ENCODE peak calls at places on chromosomes 2 and 18, in four cellular contexts. I, C, A and H are unnamed samples.

GRCh38 chr18:31741096-31741735 is 19.5 kb downstream of the SLC25A52 start:
- DNase-seq in C (peak), A (no peak), I (peak), H (no peak)

GRCh38 chr2:43832457-43832856 is 6.2 kb downstream of the ABCG5 start:
- DNase-seq in I (peak), A (no peak), C (peak), H (no peak)

GRCh38 chr2:196925445-196925767 is 1.1 kb downstream of the PGAP1 start:
- DNase-seq in C (peak), I (peak), A (no peak), H (no peak)

GRCh38 chr2:152336854-152337510 is 2.0 kb downstream of the FMNL2 start:
- DNase-seq in C (peak), A (no peak), I (peak), H (no peak)

GRCh38 chr2:10343191-10343590 is 40.5 kb downstream of the HPCAL1 start:
- DNase-seq in I (no peak), C (no peak), A (no peak), H (no peak)

GRCh38 chr2:124264496-124265160 is 239.5 kb downstream of the CNTNAP5 start:
- DNase-seq in A (no peak), C (no peak), I (peak), H (no peak)

GRCh38 chr2:212611026-212611425 is 72.4 kb upstream of the ERBB4 start:
- DNase-seq in C (no peak), A (no peak), I (no peak), H (no peak)

GRCh38 chr2:227186751-227187150 is 22.3 kb downstream of the COL4A3 start:
- DNase-seq in C (peak), A (no peak), I (no peak), H (no peak)

GRCh38 chr2:69773201-69773600 is 31.3 kb downstream of the ANXA4 start:
- DNase-seq in I (peak), C (peak), A (no peak), H (no peak)

GRCh38 chr2:238868067-238868524 is 20.2 kb downstream of the TWIST2 start:
- DNase-seq in A (no peak), C (peak), I (peak), H (no peak)

GRCh38 chr2:196718796-196719564 is 79.5 kb downstream of the CCDC150 start:
- DNase-seq in C (peak), A (no peak), I (peak), H (peak)

GRCh38 chr2:160289803-160290202 is 89.7 kb upstream of the ITGB6 start:
- DNase-seq in A (no peak), C (peak), I (no peak), H (no peak)

GRCh38 chr2:176272870-176273269 is 3.6 kb downstream of the MTX2 start:
- DNase-seq in I (no peak), A (no peak), C (no peak), H (no peak)

GRCh38 chr18:79943608-79944125 is 7.8 kb downstream of the SLC66A2 start:
- DNase-seq in I (no peak), C (no peak), A (peak), H (no peak)

GRCh38 chr2:74199275-74199701 is 873 bp downstream of the MTHFD2 start:
- DNase-seq in A (no peak), I (no peak), C (no peak), H (no peak)

GRCh38 chr2:74199871-74200305 is 1.5 kb downstream of the MTHFD2 start:
- DNase-seq in C (peak), A (no peak), I (no peak), H (no peak)

GRCh38 chr2:74197049-74197448 is 1.4 kb upstream of the MTHFD2 start:
- DNase-seq in A (no peak), C (no peak), I (no peak), H (no peak)

GRCh38 chr2:74197983-74198460 is 393 bp upstream of the MTHFD2 start:
- DNase-seq in C (no peak), A (no peak), I (peak), H (no peak)

DNA sequence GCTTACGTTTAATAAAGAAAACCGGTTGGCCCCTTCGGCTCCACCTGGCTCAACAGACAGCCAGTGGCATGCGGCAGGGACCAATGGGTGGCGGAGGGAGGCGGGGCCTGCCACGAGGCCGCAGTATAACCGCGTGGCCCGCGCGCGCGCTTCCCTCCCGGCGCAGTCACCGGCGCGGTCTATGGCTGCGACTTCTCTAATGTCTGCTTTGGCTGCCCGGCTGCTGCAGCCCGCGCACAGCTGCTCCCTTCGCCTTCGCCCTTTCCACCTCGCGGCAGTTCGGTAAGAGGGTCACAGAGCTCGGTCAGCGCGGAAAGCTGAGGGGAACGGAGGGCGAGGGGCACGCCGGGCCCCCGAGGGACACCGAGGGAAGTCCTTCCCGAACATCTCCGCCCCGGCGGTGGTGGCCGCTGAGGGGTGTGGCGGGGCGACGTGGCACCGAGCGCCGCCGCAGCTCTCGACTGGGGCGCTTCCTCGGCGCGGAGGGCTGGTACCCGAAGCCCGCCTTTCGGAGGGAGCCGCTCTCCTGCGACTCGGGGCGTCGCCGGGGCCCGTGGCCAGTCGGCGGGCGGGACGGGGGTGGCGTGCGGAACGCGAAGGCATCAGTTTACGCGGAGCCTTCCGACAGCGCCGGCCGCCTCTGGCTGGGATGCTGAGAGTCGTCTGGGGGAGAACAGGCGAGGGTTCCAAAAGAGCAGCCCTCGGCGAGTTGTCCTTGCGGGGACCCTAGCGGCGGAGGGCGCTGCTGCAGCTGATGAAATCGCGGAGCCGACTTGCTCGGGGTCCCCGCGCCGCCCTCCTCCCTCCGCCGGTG is at the start of gene MTHFD2:
- DNase-seq in I (peak), C (peak), A (peak), H (peak)
- H3K27ac ChIP-seq in I (peak), C (peak), A (peak), H (peak)

GRCh38 chr2:187526776-187527175 is 27.5 kb downstream of the TFPI start:
- DNase-seq in I (no peak), A (no peak), C (no peak), H (no peak)
- H3K27ac ChIP-seq in I (peak), A (no peak), C (peak), H (no peak)

GRCh38 chr2:233089851-233090250 is 29.7 kb downstream of the INPP5D start:
- DNase-seq in C (no peak), A (no peak), I (no peak), H (no peak)
- H3K27ac ChIP-seq in C (no peak), A (no peak), I (no peak), H (no peak)

GRCh38 chr18:26036635-26037034 is 53.8 kb downstream of the SS18 start:
- DNase-seq in C (no peak), I (no peak), A (no peak), H (no peak)
- H3K27ac ChIP-seq in C (no peak), I (no peak), A (no peak), H (no peak)

GRCh38 chr2:225030893-225031292 is 11.4 kb downstream of the DOCK10 start:
- DNase-seq in A (no peak), I (no peak), C (no peak), H (no peak)

GRCh38 chr2:225025917-225026571 is 16.2 kb downstream of the DOCK10 start:
- DNase-seq in A (peak), C (peak), I (peak), H (no peak)

GRCh38 chr2:225028572-225028971 is 13.7 kb downstream of the DOCK10 start:
- DNase-seq in I (no peak), C (no peak), A (no peak), H (no peak)

GRCh38 chr2:225030089-225030653 is 12.1 kb downstream of the DOCK10 start:
- DNase-seq in C (no peak), A (no peak), I (no peak), H (no peak)

GRCh38 chr2:225027061-225027762 is 15.1 kb downstream of the DOCK10 start:
- DNase-seq in I (no peak), A (no peak), C (no peak), H (no peak)
- H3K27ac ChIP-seq in I (no peak), A (no peak), C (peak), H (no peak)

GRCh38 chr2:60544980-60545560 is 8.4 kb downstream of the BCL11A start:
- DNase-seq in I (no peak), C (no peak), A (no peak), H (no peak)
- H3K27ac ChIP-seq in I (no peak), C (no peak), A (no peak), H (no peak)

GRCh38 chr2:241895427-241895731 is 25.9 kb downstream of the RTP5 start:
- DNase-seq in I (no peak), C (no peak), A (no peak), H (no peak)

GRCh38 chr2:241894681-241895426 is 25.3 kb downstream of the RTP5 start:
- DNase-seq in I (no peak), C (no peak), A (peak), H (peak)

GRCh38 chr2:241897231-241897916 is 27.8 kb downstream of the RTP5 start:
- DNase-seq in A (no peak), C (no peak), I (no peak), H (no peak)

GRCh38 chr2:241896746-241897201 is 27.2 kb downstream of the RTP5 start:
- DNase-seq in I (no peak), C (no peak), A (no peak), H (no peak)

GRCh38 chr2:241895732-241896641 is 26.5 kb downstream of the RTP5 start:
- DNase-seq in I (no peak), C (peak), A (peak), H (peak)
- H3K27ac ChIP-seq in I (no peak), C (no peak), A (peak), H (no peak)

DNA sequence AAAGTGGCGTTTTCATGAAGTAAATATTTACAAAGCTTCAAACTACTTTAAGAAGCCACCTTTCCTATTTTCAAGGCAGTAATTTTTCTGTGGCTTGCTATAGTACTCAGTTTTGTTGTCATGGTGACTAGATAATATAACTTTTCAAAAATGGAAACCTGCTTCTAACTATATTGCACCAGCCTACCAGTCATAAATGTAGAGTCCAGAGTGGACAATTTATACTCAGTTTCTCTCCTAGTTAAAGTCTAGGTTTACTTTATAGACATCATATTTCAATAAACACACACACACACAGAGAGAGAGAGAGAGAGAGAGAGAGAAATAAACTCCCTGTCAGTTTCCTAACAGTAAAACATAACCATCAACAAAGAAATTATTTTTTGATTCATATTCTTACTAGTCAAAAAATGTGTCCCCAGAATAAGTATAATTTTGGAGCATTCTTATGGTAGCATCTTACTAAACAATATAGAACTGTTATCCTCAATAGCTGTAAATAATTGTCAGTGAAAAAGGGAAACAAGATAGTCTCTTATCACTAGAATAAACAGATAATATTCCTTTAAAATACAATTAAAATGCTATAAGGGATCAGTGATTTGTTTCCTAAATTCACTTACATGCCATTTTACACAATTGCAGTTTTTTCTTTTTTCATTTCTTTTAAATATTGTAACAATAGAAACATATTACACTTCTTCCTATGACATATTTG is 163.5 kb upstream of the BOD1L2 start:
- DNase-seq in A (no peak), C (no peak), I (no peak), H (no peak)
- H3K27ac ChIP-seq in A (no peak), C (no peak), I (no peak), H (no peak)

GRCh38 chr2:86033751-86034680 is 71.7 kb downstream of the POLR1A start:
- DNase-seq in I (no peak), A (no peak), C (no peak), H (no peak)
- H3K27ac ChIP-seq in I (no peak), A (peak), C (no peak), H (peak)

DNA sequence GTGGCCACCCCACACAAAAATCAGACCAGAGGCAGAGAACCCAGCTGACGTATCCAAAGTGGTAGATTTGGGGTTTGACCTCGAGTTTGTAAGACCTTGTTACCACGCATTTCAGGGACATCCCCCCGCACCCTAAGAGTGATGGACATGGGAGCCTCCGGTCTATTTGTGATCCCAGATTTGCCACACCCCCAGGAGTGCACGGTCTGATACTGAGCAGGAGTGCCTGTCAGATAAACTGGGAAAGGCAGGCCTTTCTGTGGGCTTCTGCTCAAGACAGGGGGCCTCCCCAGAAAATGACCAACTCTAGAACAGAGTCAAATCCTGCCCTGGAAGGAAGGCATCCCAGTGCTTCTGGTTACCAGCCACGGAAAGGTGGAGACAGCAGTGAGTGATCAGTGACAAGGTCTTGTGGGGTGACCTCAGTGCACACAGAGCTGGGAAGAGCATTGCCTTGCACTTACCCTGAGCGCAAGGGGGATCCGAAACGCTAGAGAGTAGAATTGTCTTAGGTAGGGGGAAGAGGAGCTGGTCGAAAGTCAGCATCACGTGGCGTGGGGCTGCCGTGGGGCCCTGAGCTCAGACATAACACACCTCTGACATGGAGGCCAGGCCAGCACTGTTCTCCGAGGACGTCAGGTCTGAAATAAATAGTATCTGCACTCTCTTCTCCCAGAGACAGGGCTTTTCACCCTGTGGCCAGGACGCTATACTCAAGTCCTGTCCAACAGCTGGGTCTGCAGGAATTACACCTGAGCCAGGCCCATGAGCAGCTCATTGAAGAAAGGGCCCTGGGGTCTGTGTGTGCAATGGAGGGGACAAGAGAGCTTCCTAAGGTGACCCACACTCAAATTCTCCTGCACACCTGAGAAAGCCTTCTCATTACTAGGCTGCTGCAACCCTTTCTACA is 242.4 kb upstream of the SALL3 start:
- DNase-seq in C (no peak), A (no peak), I (no peak), H (no peak)
- H3K27ac ChIP-seq in C (no peak), A (no peak), I (no peak), H (no peak)